ENCODE peak calls at places on chromosome 16, in seven cellular contexts. One of them, this sample, is unnamed.

GRCh38 chr16:50598256-50598894 is 50.2 kb downstream of the NKD1 start:
- DNase-seq in progenitor cell of endocrine pancreas: no peak
- DNase-seq in foreskin keratinocyte: no peak
- DNase-seq in uterus: no peak
- DNase-seq in stimulated activated CD4-positive, alpha-beta T cell treated with anti-CD3 and anti-CD28 coated beads, Interleukin-15, amount 100 ng/mL, for 1 hour: no peak
- DNase-seq in HAP-1: no peak
- DNase-seq in endothelial cell of umbilical vein: no peak
- DNase-seq in this sample: no peak

GRCh38 chr16:56277040-56277439 is 85.8 kb downstream of the GNAO1 start:
- DNase-seq in progenitor cell of endocrine pancreas: no peak
- DNase-seq in foreskin keratinocyte: no peak
- DNase-seq in uterus: no peak
- DNase-seq in stimulated activated CD4-positive, alpha-beta T cell treated with anti-CD3 and anti-CD28 coated beads, Interleukin-15, amount 100 ng/mL, for 1 hour: no peak
- DNase-seq in HAP-1: no peak
- DNase-seq in endothelial cell of umbilical vein: no peak
- DNase-seq in this sample: no peak

GRCh38 chr16:64950262-64950661 is 171.6 kb downstream of the CDH11 start:
- DNase-seq in progenitor cell of endocrine pancreas: no peak
- DNase-seq in foreskin keratinocyte: no peak
- DNase-seq in uterus: no peak
- DNase-seq in stimulated activated CD4-positive, alpha-beta T cell treated with anti-CD3 and anti-CD28 coated beads, Interleukin-15, amount 100 ng/mL, for 1 hour: no peak
- DNase-seq in HAP-1: no peak
- DNase-seq in endothelial cell of umbilical vein: no peak
- DNase-seq in this sample: no peak

GRCh38 chr16:10565167-10565566 is 15.2 kb downstream of the EMP2 start:
- DNase-seq in progenitor cell of endocrine pancreas: no peak
- DNase-seq in foreskin keratinocyte: no peak
- DNase-seq in uterus: no peak
- DNase-seq in stimulated activated CD4-positive, alpha-beta T cell treated with anti-CD3 and anti-CD28 coated beads, Interleukin-15, amount 100 ng/mL, for 1 hour: no peak
- DNase-seq in HAP-1: no peak
- DNase-seq in endothelial cell of umbilical vein: peak
- DNase-seq in this sample: no peak

GRCh38 chr16:83004868-83005652 is 378.3 kb downstream of the CDH13 start:
- DNase-seq in progenitor cell of endocrine pancreas: no peak
- DNase-seq in foreskin keratinocyte: peak
- DNase-seq in uterus: no peak
- DNase-seq in stimulated activated CD4-positive, alpha-beta T cell treated with anti-CD3 and anti-CD28 coated beads, Interleukin-15, amount 100 ng/mL, for 1 hour: no peak
- DNase-seq in HAP-1: no peak
- DNase-seq in endothelial cell of umbilical vein: no peak
- DNase-seq in this sample: no peak

GRCh38 chr16:46812781-46813555 is 18.0 kb downstream of the C16orf87 start:
- DNase-seq in progenitor cell of endocrine pancreas: no peak
- DNase-seq in foreskin keratinocyte: no peak
- DNase-seq in uterus: no peak
- DNase-seq in stimulated activated CD4-positive, alpha-beta T cell treated with anti-CD3 and anti-CD28 coated beads, Interleukin-15, amount 100 ng/mL, for 1 hour: no peak
- DNase-seq in HAP-1: no peak
- DNase-seq in endothelial cell of umbilical vein: no peak
- DNase-seq in this sample: no peak

GRCh38 chr16:84739349-84740124 is 39.7 kb downstream of the USP10 start:
- DNase-seq in progenitor cell of endocrine pancreas: no peak
- DNase-seq in foreskin keratinocyte: no peak
- DNase-seq in uterus: no peak
- DNase-seq in stimulated activated CD4-positive, alpha-beta T cell treated with anti-CD3 and anti-CD28 coated beads, Interleukin-15, amount 100 ng/mL, for 1 hour: no peak
- DNase-seq in HAP-1: no peak
- DNase-seq in endothelial cell of umbilical vein: no peak
- DNase-seq in this sample: peak

GRCh38 chr16:54722210-54722676 is 208.4 kb upstream of the IRX5 start:
- DNase-seq in progenitor cell of endocrine pancreas: no peak
- DNase-seq in foreskin keratinocyte: no peak
- DNase-seq in uterus: no peak
- DNase-seq in stimulated activated CD4-positive, alpha-beta T cell treated with anti-CD3 and anti-CD28 coated beads, Interleukin-15, amount 100 ng/mL, for 1 hour: no peak
- DNase-seq in HAP-1: no peak
- DNase-seq in endothelial cell of umbilical vein: no peak
- DNase-seq in this sample: no peak

GRCh38 chr16:81568749-81569087 is 124.1 kb downstream of the CMIP start:
- DNase-seq in progenitor cell of endocrine pancreas: no peak
- DNase-seq in foreskin keratinocyte: no peak
- DNase-seq in uterus: no peak
- DNase-seq in stimulated activated CD4-positive, alpha-beta T cell treated with anti-CD3 and anti-CD28 coated beads, Interleukin-15, amount 100 ng/mL, for 1 hour: no peak
- DNase-seq in HAP-1: no peak
- DNase-seq in endothelial cell of umbilical vein: no peak
- DNase-seq in this sample: no peak

GRCh38 chr16:86497551-86498021 is 12.7 kb upstream of the FOXF1 start:
- DNase-seq in progenitor cell of endocrine pancreas: no peak
- DNase-seq in foreskin keratinocyte: no peak
- DNase-seq in uterus: no peak
- DNase-seq in stimulated activated CD4-positive, alpha-beta T cell treated with anti-CD3 and anti-CD28 coated beads, Interleukin-15, amount 100 ng/mL, for 1 hour: no peak
- DNase-seq in HAP-1: no peak
- DNase-seq in endothelial cell of umbilical vein: no peak
- DNase-seq in this sample: no peak

GRCh38 chr16:11585460-11586374 is 1.0 kb downstream of the LITAF start:
- DNase-seq in progenitor cell of endocrine pancreas: no peak
- DNase-seq in foreskin keratinocyte: no peak
- DNase-seq in uterus: no peak
- DNase-seq in stimulated activated CD4-positive, alpha-beta T cell treated with anti-CD3 and anti-CD28 coated beads, Interleukin-15, amount 100 ng/mL, for 1 hour: no peak
- DNase-seq in HAP-1: no peak
- DNase-seq in endothelial cell of umbilical vein: no peak
- DNase-seq in this sample: no peak

GRCh38 chr16:785563-786535 is 2.3 kb downstream of the RPUSD1 start:
- DNase-seq in progenitor cell of endocrine pancreas: peak
- DNase-seq in foreskin keratinocyte: no peak
- DNase-seq in uterus: peak
- DNase-seq in stimulated activated CD4-positive, alpha-beta T cell treated with anti-CD3 and anti-CD28 coated beads, Interleukin-15, amount 100 ng/mL, for 1 hour: peak
- DNase-seq in HAP-1: peak
- DNase-seq in endothelial cell of umbilical vein: peak
- DNase-seq in this sample: peak

GRCh38 chr16:71289732-71290062 is 495 bp upstream of the CMTR2 start:
- DNase-seq in progenitor cell of endocrine pancreas: no peak
- DNase-seq in foreskin keratinocyte: no peak
- DNase-seq in uterus: no peak
- DNase-seq in stimulated activated CD4-positive, alpha-beta T cell treated with anti-CD3 and anti-CD28 coated beads, Interleukin-15, amount 100 ng/mL, for 1 hour: no peak
- DNase-seq in HAP-1: no peak
- DNase-seq in endothelial cell of umbilical vein: no peak
- DNase-seq in this sample: no peak

GRCh38 chr16:72798212-72798611 is 249.7 kb downstream of the ZFHX3 start:
- DNase-seq in progenitor cell of endocrine pancreas: no peak
- DNase-seq in foreskin keratinocyte: no peak
- DNase-seq in uterus: no peak
- DNase-seq in stimulated activated CD4-positive, alpha-beta T cell treated with anti-CD3 and anti-CD28 coated beads, Interleukin-15, amount 100 ng/mL, for 1 hour: no peak
- DNase-seq in HAP-1: no peak
- DNase-seq in endothelial cell of umbilical vein: no peak
- DNase-seq in this sample: no peak

GRCh38 chr16:81488687-81489411 is 44.2 kb downstream of the CMIP start:
- DNase-seq in progenitor cell of endocrine pancreas: no peak
- DNase-seq in foreskin keratinocyte: no peak
- DNase-seq in uterus: no peak
- DNase-seq in stimulated activated CD4-positive, alpha-beta T cell treated with anti-CD3 and anti-CD28 coated beads, Interleukin-15, amount 100 ng/mL, for 1 hour: no peak
- DNase-seq in HAP-1: no peak
- DNase-seq in endothelial cell of umbilical vein: no peak
- DNase-seq in this sample: no peak

GRCh38 chr16:17784073-17784472 is 313.3 kb upstream of the XYLT1 start:
- DNase-seq in progenitor cell of endocrine pancreas: no peak
- DNase-seq in foreskin keratinocyte: peak
- DNase-seq in uterus: no peak
- DNase-seq in stimulated activated CD4-positive, alpha-beta T cell treated with anti-CD3 and anti-CD28 coated beads, Interleukin-15, amount 100 ng/mL, for 1 hour: no peak
- DNase-seq in HAP-1: no peak
- DNase-seq in endothelial cell of umbilical vein: no peak
- DNase-seq in this sample: no peak

GRCh38 chr16:79601092-79601977 is 798 bp upstream of the MAF start:
- DNase-seq in progenitor cell of endocrine pancreas: peak
- DNase-seq in foreskin keratinocyte: peak
- DNase-seq in uterus: peak
- DNase-seq in stimulated activated CD4-positive, alpha-beta T cell treated with anti-CD3 and anti-CD28 coated beads, Interleukin-15, amount 100 ng/mL, for 1 hour: no peak
- DNase-seq in HAP-1: no peak
- DNase-seq in endothelial cell of umbilical vein: peak
- DNase-seq in this sample: peak

GRCh38 chr16:57534881-57535658 is 1.3 kb downstream of the CCDC102A start:
- DNase-seq in progenitor cell of endocrine pancreas: no peak
- DNase-seq in foreskin keratinocyte: no peak
- DNase-seq in uterus: peak
- DNase-seq in stimulated activated CD4-positive, alpha-beta T cell treated with anti-CD3 and anti-CD28 coated beads, Interleukin-15, amount 100 ng/mL, for 1 hour: no peak
- DNase-seq in HAP-1: no peak
- DNase-seq in endothelial cell of umbilical vein: no peak
- DNase-seq in this sample: no peak

GRCh38 chr16:53504665-53505064 is 1.7 kb upstream of the AKTIP start:
- DNase-seq in progenitor cell of endocrine pancreas: no peak
- DNase-seq in foreskin keratinocyte: peak
- DNase-seq in uterus: peak
- DNase-seq in stimulated activated CD4-positive, alpha-beta T cell treated with anti-CD3 and anti-CD28 coated beads, Interleukin-15, amount 100 ng/mL, for 1 hour: no peak
- DNase-seq in HAP-1: no peak
- DNase-seq in endothelial cell of umbilical vein: peak
- DNase-seq in this sample: peak

GRCh38 chr16:58658796-58659211 is 25.8 kb downstream of the SLC38A7 start:
- DNase-seq in progenitor cell of endocrine pancreas: no peak
- DNase-seq in foreskin keratinocyte: no peak
- DNase-seq in uterus: no peak
- DNase-seq in stimulated activated CD4-positive, alpha-beta T cell treated with anti-CD3 and anti-CD28 coated beads, Interleukin-15, amount 100 ng/mL, for 1 hour: no peak
- DNase-seq in HAP-1: no peak
- DNase-seq in endothelial cell of umbilical vein: no peak
- DNase-seq in this sample: peak

GRCh38 chr16:4614571-4615388 is at the start of gene UBALD1:
- DNase-seq in progenitor cell of endocrine pancreas: peak
- DNase-seq in foreskin keratinocyte: peak
- DNase-seq in uterus: peak
- DNase-seq in stimulated activated CD4-positive, alpha-beta T cell treated with anti-CD3 and anti-CD28 coated beads, Interleukin-15, amount 100 ng/mL, for 1 hour: peak
- DNase-seq in HAP-1: peak
- DNase-seq in endothelial cell of umbilical vein: peak
- DNase-seq in this sample: peak

GRCh38 chr16:4486126-4486893 is 10.1 kb downstream of the HMOX2 start:
- DNase-seq in progenitor cell of endocrine pancreas: no peak
- DNase-seq in foreskin keratinocyte: no peak
- DNase-seq in uterus: no peak
- DNase-seq in stimulated activated CD4-positive, alpha-beta T cell treated with anti-CD3 and anti-CD28 coated beads, Interleukin-15, amount 100 ng/mL, for 1 hour: no peak
- DNase-seq in HAP-1: no peak
- DNase-seq in endothelial cell of umbilical vein: no peak
- DNase-seq in this sample: peak

GRCh38 chr16:1037023-1037933 is 35.3 kb upstream of the SSTR5 start:
- DNase-seq in progenitor cell of endocrine pancreas: no peak
- DNase-seq in foreskin keratinocyte: peak
- DNase-seq in uterus: no peak
- DNase-seq in stimulated activated CD4-positive, alpha-beta T cell treated with anti-CD3 and anti-CD28 coated beads, Interleukin-15, amount 100 ng/mL, for 1 hour: no peak
- DNase-seq in HAP-1: no peak
- DNase-seq in endothelial cell of umbilical vein: no peak
- DNase-seq in this sample: no peak

GRCh38 chr16:14309001-14309886 is 238.1 kb downstream of the MRTFB start:
- DNase-seq in progenitor cell of endocrine pancreas: peak
- DNase-seq in foreskin keratinocyte: peak
- DNase-seq in uterus: no peak
- DNase-seq in stimulated activated CD4-positive, alpha-beta T cell treated with anti-CD3 and anti-CD28 coated beads, Interleukin-15, amount 100 ng/mL, for 1 hour: no peak
- DNase-seq in HAP-1: no peak
- DNase-seq in endothelial cell of umbilical vein: no peak
- DNase-seq in this sample: no peak

GRCh38 chr16:66224636-66225035 is 141.9 kb upstream of the CDH5 start:
- DNase-seq in progenitor cell of endocrine pancreas: no peak
- DNase-seq in foreskin keratinocyte: no peak
- DNase-seq in uterus: no peak
- DNase-seq in stimulated activated CD4-positive, alpha-beta T cell treated with anti-CD3 and anti-CD28 coated beads, Interleukin-15, amount 100 ng/mL, for 1 hour: no peak
- DNase-seq in HAP-1: no peak
- DNase-seq in endothelial cell of umbilical vein: no peak
- DNase-seq in this sample: no peak

GRCh38 chr16:84718-85452 is 6.9 kb downstream of the MPG start:
- DNase-seq in progenitor cell of endocrine pancreas: no peak
- DNase-seq in foreskin keratinocyte: peak
- DNase-seq in uterus: peak
- DNase-seq in stimulated activated CD4-positive, alpha-beta T cell treated with anti-CD3 and anti-CD28 coated beads, Interleukin-15, amount 100 ng/mL, for 1 hour: no peak
- DNase-seq in HAP-1: no peak
- DNase-seq in endothelial cell of umbilical vein: peak
- DNase-seq in this sample: peak

GRCh38 chr16:47143677-47144558 is at the start of gene NETO2:
- DNase-seq in progenitor cell of endocrine pancreas: peak
- DNase-seq in foreskin keratinocyte: peak
- DNase-seq in uterus: no peak
- DNase-seq in stimulated activated CD4-positive, alpha-beta T cell treated with anti-CD3 and anti-CD28 coated beads, Interleukin-15, amount 100 ng/mL, for 1 hour: peak
- DNase-seq in HAP-1: peak
- DNase-seq in endothelial cell of umbilical vein: peak
- DNase-seq in this sample: peak

GRCh38 chr16:88785106-88785924 is at the start of gene PIEZO1:
- DNase-seq in progenitor cell of endocrine pancreas: no peak
- DNase-seq in foreskin keratinocyte: no peak
- DNase-seq in uterus: peak
- DNase-seq in stimulated activated CD4-positive, alpha-beta T cell treated with anti-CD3 and anti-CD28 coated beads, Interleukin-15, amount 100 ng/mL, for 1 hour: peak
- DNase-seq in HAP-1: peak
- DNase-seq in endothelial cell of umbilical vein: peak
- DNase-seq in this sample: peak

GRCh38 chr16:1042776-1043349 is 29.7 kb upstream of the SSTR5 start:
- DNase-seq in progenitor cell of endocrine pancreas: no peak
- DNase-seq in foreskin keratinocyte: no peak
- DNase-seq in uterus: no peak
- DNase-seq in stimulated activated CD4-positive, alpha-beta T cell treated with anti-CD3 and anti-CD28 coated beads, Interleukin-15, amount 100 ng/mL, for 1 hour: no peak
- DNase-seq in HAP-1: no peak
- DNase-seq in endothelial cell of umbilical vein: no peak
- DNase-seq in this sample: no peak

GRCh38 chr16:30028438-30029093 is 2.5 kb downstream of the TLCD3B start:
- DNase-seq in progenitor cell of endocrine pancreas: peak
- DNase-seq in foreskin keratinocyte: no peak
- DNase-seq in uterus: no peak
- DNase-seq in stimulated activated CD4-positive, alpha-beta T cell treated with anti-CD3 and anti-CD28 coated beads, Interleukin-15, amount 100 ng/mL, for 1 hour: no peak
- DNase-seq in HAP-1: no peak
- DNase-seq in endothelial cell of umbilical vein: no peak
- DNase-seq in this sample: peak

GRCh38 chr16:56993204-56993603 is 3.8 kb downstream of the NLRC5 start:
- DNase-seq in progenitor cell of endocrine pancreas: no peak
- DNase-seq in foreskin keratinocyte: no peak
- DNase-seq in uterus: no peak
- DNase-seq in stimulated activated CD4-positive, alpha-beta T cell treated with anti-CD3 and anti-CD28 coated beads, Interleukin-15, amount 100 ng/mL, for 1 hour: no peak
- DNase-seq in HAP-1: no peak
- DNase-seq in endothelial cell of umbilical vein: no peak
- DNase-seq in this sample: no peak

GRCh38 chr16:66728117-66728787 is 23.2 kb downstream of the DYNC1LI2 start:
- DNase-seq in progenitor cell of endocrine pancreas: no peak
- DNase-seq in foreskin keratinocyte: no peak
- DNase-seq in uterus: peak
- DNase-seq in stimulated activated CD4-positive, alpha-beta T cell treated with anti-CD3 and anti-CD28 coated beads, Interleukin-15, amount 100 ng/mL, for 1 hour: no peak
- DNase-seq in HAP-1: peak
- DNase-seq in endothelial cell of umbilical vein: peak
- DNase-seq in this sample: peak

GRCh38 chr16:84408314-84408690 is 40.0 kb downstream of the ATP2C2 start:
- DNase-seq in progenitor cell of endocrine pancreas: no peak
- DNase-seq in foreskin keratinocyte: no peak
- DNase-seq in uterus: no peak
- DNase-seq in stimulated activated CD4-positive, alpha-beta T cell treated with anti-CD3 and anti-CD28 coated beads, Interleukin-15, amount 100 ng/mL, for 1 hour: no peak
- DNase-seq in HAP-1: no peak
- DNase-seq in endothelial cell of umbilical vein: no peak
- DNase-seq in this sample: no peak